ENCODE peak calls at places on chromosomes 5 and 9, in six cellular contexts. M, K, T, B, X and W are unnamed samples.
A peak's percentile ranks its signal among the peaks of the same experiment; 100 is the strongest.

GRCh38 chr9:130607640-130608420 is 28.5 kb downstream of the FUBP3 start:
- DNase-seq in M (no peak), K (no peak), T (no peak), B (no peak), X (no peak), W (no peak)

GRCh38 chr9:120424248-120424647 is 155.7 kb downstream of the CDK5RAP2 start:
- DNase-seq in M (no peak), K (no peak), T (no peak), B (no peak), X (peak; percentile 63), W (no peak)

GRCh38 chr9:82763631-82764030 is 299.3 kb downstream of the RASEF start:
- DNase-seq in M (no peak), K (no peak), T (no peak), B (no peak), X (no peak), W (no peak)

GRCh38 chr9:121289554-121290370 is 21.8 kb downstream of the GSN start:
- DNase-seq in M (no peak), K (no peak), T (no peak), B (no peak), X (no peak), W (peak; percentile 20)

GRCh38 chr5:136004436-136004835 is 24.4 kb upstream of the TGFBI start:
- DNase-seq in M (no peak), K (no peak), T (no peak), B (no peak), X (peak; percentile 66), W (no peak)

GRCh38 chr5:170291324-170291847 is 6.2 kb downstream of the LCP2 start:
- DNase-seq in M (no peak), K (no peak), T (no peak), B (no peak), X (no peak), W (no peak)

GRCh38 chr5:68891718-68892117 is 202.1 kb upstream of the SLC30A5 start:
- DNase-seq in M (no peak), K (no peak), T (no peak), B (no peak), X (no peak), W (no peak)

GRCh38 chr5:15013654-15014463 is 142.3 kb upstream of the ANKH start:
- DNase-seq in M (peak; percentile 42), K (no peak), T (peak; percentile 36), B (no peak), X (peak; percentile 54), W (no peak)

GRCh38 chr5:137516251-137516797 is 17.2 kb upstream of the SPOCK1 start:
- DNase-seq in M (no peak), K (no peak), T (no peak), B (no peak), X (no peak), W (no peak)

GRCh38 chr5:64207978-64208377 is 42.3 kb downstream of the RNF180 start:
- DNase-seq in M (no peak), K (no peak), T (no peak), B (no peak), X (peak; percentile 11), W (no peak)

GRCh38 chr9:96088510-96088909 is 213.0 kb downstream of the ERCC6L2 start:
- DNase-seq in M (no peak), K (no peak), T (no peak), B (no peak), X (no peak), W (no peak)

GRCh38 chr5:80213467-80213866 is 42.4 kb downstream of the SERINC5 start:
- DNase-seq in M (no peak), K (no peak), T (no peak), B (no peak), X (no peak), W (no peak)

GRCh38 chr9:97982191-97982718 is 886 bp upstream of the ANP32B start:
- DNase-seq in M (no peak), K (no peak), T (no peak), B (no peak), X (no peak), W (no peak)

GRCh38 chr5:62682059-62682458 is 103.4 kb downstream of the LRRC70 start:
- DNase-seq in M (no peak), K (no peak), T (no peak), B (no peak), X (no peak), W (no peak)

GRCh38 chr9:137115394-137116026 is 977 bp upstream of the DPP7 start:
- DNase-seq in M (no peak), K (no peak), T (no peak), B (no peak), X (no peak), W (no peak)

GRCh38 chr9:69758981-69759477 is 782 bp downstream of the PTAR1 start:
- DNase-seq in M (no peak), K (no peak), T (no peak), B (no peak), X (no peak), W (no peak)

GRCh38 chr9:96618209-96619108 is 1.2 kb downstream of the CDC14B start:
- DNase-seq in M (peak; percentile 48), K (peak; percentile 52), T (no peak), B (peak; percentile 45), X (peak; percentile 43), W (no peak)

GRCh38 chr5:150469718-150470470 is 20.4 kb upstream of the RPS14 start:
- DNase-seq in M (peak; percentile 46), K (no peak), T (no peak), B (no peak), X (peak; percentile 80), W (no peak)

GRCh38 chr5:82413302-82414042 is 135.3 kb upstream of the RPS23 start:
- DNase-seq in M (no peak), K (no peak), T (no peak), B (no peak), X (peak; percentile 92), W (no peak)

GRCh38 chr5:109693535-109694152 is 3.9 kb downstream of the MAN2A1 start:
- DNase-seq in M (no peak), K (no peak), T (no peak), B (no peak), X (peak; percentile 43), W (no peak)

GRCh38 chr9:81559197-81559596 is 130.2 kb downstream of the TLE1 start:
- DNase-seq in M (no peak), K (no peak), T (no peak), B (no peak), X (no peak), W (no peak)

GRCh38 chr9:127629468-127630081 is 17.5 kb downstream of the STXBP1 start:
- DNase-seq in M (no peak), K (no peak), T (no peak), B (no peak), X (no peak), W (peak; percentile 60)

DNA sequence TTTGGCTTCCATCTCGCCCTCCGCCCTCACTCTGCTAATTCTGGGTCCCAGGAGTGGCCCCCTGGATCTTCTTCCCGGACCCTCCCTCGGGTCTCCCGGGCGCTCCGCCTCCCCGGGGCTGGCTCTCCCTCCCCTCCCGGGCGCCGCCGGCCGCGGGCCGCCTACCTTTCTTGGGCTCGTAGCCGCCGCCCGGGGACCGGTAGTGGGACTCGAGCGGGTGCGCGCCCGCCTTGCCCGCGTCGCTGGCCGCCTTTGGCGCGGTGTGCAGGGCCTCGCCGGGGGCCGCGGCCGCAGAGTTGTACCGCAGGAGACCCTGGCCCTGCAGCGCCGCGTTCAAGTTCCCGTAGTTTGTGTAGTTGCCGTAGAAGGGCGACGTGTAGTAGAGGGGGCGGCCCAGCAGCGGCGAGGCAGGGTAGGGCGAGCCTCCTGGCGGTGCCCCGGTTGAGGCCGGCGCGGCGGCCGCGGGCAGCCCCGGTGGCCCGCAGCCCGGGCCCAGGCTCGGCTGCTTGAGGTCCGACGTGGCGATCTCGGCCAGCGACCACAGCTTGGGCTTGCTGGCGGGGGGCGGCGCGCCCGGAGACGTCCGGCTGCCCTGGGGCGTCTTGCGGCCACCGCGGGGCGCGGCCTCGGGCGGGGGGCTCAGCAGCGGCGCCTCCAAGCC is 3.2 kb downstream of the IRX2 start:
- DNase-seq in M (no peak), K (no peak), T (no peak), B (no peak), X (peak; percentile 35), W (no peak)
- H3K9me3 ChIP-seq in M (no peaks in the 10 kb centered on the region), K (no peaks in the 10 kb centered on the region), T (peaks cover 36% of the 10 kb centered on the region), B (no peaks in the 10 kb centered on the region), X (no peaks in the 10 kb centered on the region), W (peaks cover 36% of the 10 kb centered on the region)

GRCh38 chr5:179080724-179081123 is 20.6 kb downstream of the ZNF354C start:
- DNase-seq in M (no peak), K (no peak), T (no peak), B (no peak), X (no peak), W (no peak)

GRCh38 chr5:179079165-179079987 is 19.2 kb downstream of the ZNF354C start:
- DNase-seq in M (no peak), K (no peak), T (no peak), B (no peak), X (peak; percentile 0), W (no peak)
- H3K9me3 ChIP-seq in M (peaks cover 85% of the 10 kb centered on the region), K (peaks cover 99% of the 10 kb centered on the region), T (peaks cover 97% of the 10 kb centered on the region), B (peaks cover 100% of the 10 kb centered on the region), X (peaks cover 66% of the 10 kb centered on the region), W (peaks cover 100% of the 10 kb centered on the region)

GRCh38 chr5:60228676-60229075 is 335.1 kb upstream of the PDE4D start:
- DNase-seq in M (no peak), K (no peak), T (no peak), B (no peak), X (no peak), W (no peak)
- H3K9me3 ChIP-seq in M (no peaks in the 10 kb centered on the region), K (no peaks in the 10 kb centered on the region), T (no peaks in the 10 kb centered on the region), B (no peaks in the 10 kb centered on the region), X (no peaks in the 10 kb centered on the region), W (no peaks in the 10 kb centered on the region)

GRCh38 chr5:141388661-141389060 is 1.2 kb downstream of the PCDHGB4 start:
- DNase-seq in M (no peak), K (no peak), T (no peak), B (no peak), X (no peak), W (no peak)

GRCh38 chr5:141398608-141399007 is 861 bp downstream of the PCDHGB5 start:
- DNase-seq in M (no peak), K (no peak), T (no peak), B (no peak), X (no peak), W (no peak)

GRCh38 chr5:141392429-141393198 is at the start of gene PCDHGA8:
- DNase-seq in M (no peak), K (no peak), T (no peak), B (no peak), X (no peak), W (no peak)

GRCh38 chr5:141389153-141390042 is 1.9 kb downstream of the PCDHGB4 start:
- DNase-seq in M (no peak), K (no peak), T (no peak), B (no peak), X (no peak), W (no peak)

GRCh38 chr5:141393267-141393666 is 834 bp downstream of the PCDHGA8 start:
- DNase-seq in M (no peak), K (no peak), T (no peak), B (no peak), X (no peak), W (no peak)
- H3K9me3 ChIP-seq in M (peaks cover 67% of the 10 kb centered on the region), K (peaks cover 86% of the 10 kb centered on the region), T (peaks cover 14% of the 10 kb centered on the region), B (peaks cover 95% of the 10 kb centered on the region), X (peaks cover 41% of the 10 kb centered on the region), W (no peaks in the 10 kb centered on the region)